ENCODE peak calls at places on chromosome 1, in eight cellular contexts. E, P, L, B, Z, O, A and K are unnamed samples.

GRCh38 chr1:197553281-197553680 is 222.0 kb downstream of the DENND1B start:
- DNase-seq in E (no peak), P (no peak), L (no peak), B (no peak), Z (no peak), O (no peak), A (no peak), K (no peak)

GRCh38 chr1:96370752-96371151 is 350.8 kb upstream of the PTBP2 start:
- DNase-seq in E (peak), P (no peak), L (peak), B (no peak), Z (no peak), O (no peak), A (no peak), K (peak)

GRCh38 chr1:189141056-189141455 is 1336.6 kb downstream of the BRINP3 start:
- DNase-seq in E (no peak), P (no peak), L (no peak), B (no peak), Z (no peak), O (no peak), A (no peak), K (no peak)

GRCh38 chr1:110605901-110606783 is at the start of gene KCNA2:
- DNase-seq in E (peak), P (no peak), L (peak), B (no peak), Z (no peak), O (no peak), A (no peak), K (no peak)

GRCh38 chr1:14625587-14626447 is 27.3 kb downstream of the KAZN start:
- DNase-seq in E (no peak), P (no peak), L (no peak), B (no peak), Z (no peak), O (no peak), A (no peak), K (no peak)

GRCh38 chr1:115837762-115838421 is 3.0 kb downstream of the NHLH2 start:
- DNase-seq in E (peak), P (no peak), L (no peak), B (no peak), Z (peak), O (no peak), A (no peak), K (no peak)

GRCh38 chr1:116352349-116352813 is 20.7 kb upstream of the ATP1A1 start:
- DNase-seq in E (no peak), P (peak), L (peak), B (no peak), Z (no peak), O (no peak), A (no peak), K (no peak)

GRCh38 chr1:39110882-39111281 is 84.7 kb downstream of the NDUFS5 start:
- DNase-seq in E (no peak), P (no peak), L (peak), B (no peak), Z (no peak), O (no peak), A (no peak), K (peak)

GRCh38 chr1:209766051-209766450 is 10.2 kb downstream of the TRAF3IP3 start:
- DNase-seq in E (no peak), P (no peak), L (no peak), B (no peak), Z (no peak), O (no peak), A (no peak), K (no peak)

GRCh38 chr1:40987439-40988276 is 8.2 kb downstream of the CTPS1 start:
- DNase-seq in E (no peak), P (no peak), L (no peak), B (no peak), Z (no peak), O (no peak), A (no peak), K (no peak)

GRCh38 chr1:227786673-227787512 is 28.6 kb upstream of the PRSS38 start:
- DNase-seq in E (no peak), P (no peak), L (no peak), B (no peak), Z (peak), O (no peak), A (peak), K (no peak)

GRCh38 chr1:30188999-30189398 is 534.4 kb downstream of the MATN1 start:
- DNase-seq in E (no peak), P (no peak), L (no peak), B (no peak), Z (no peak), O (no peak), A (no peak), K (no peak)

GRCh38 chr1:39525366-39526165 is 34.1 kb downstream of the BMP8A start:
- DNase-seq in E (no peak), P (no peak), L (no peak), B (no peak), Z (no peak), O (no peak), A (no peak), K (no peak)

GRCh38 chr1:17646444-17647287 is 107.2 kb downstream of the ARHGEF10L start:
- DNase-seq in E (no peak), P (no peak), L (no peak), B (no peak), Z (no peak), O (no peak), A (no peak), K (no peak)
- H3K4me3 ChIP-seq in E (no peak), P (no peak), L (no peak), B (no peak), Z (no peak), O (no peak), A (no peak), K (no peak)

DNA sequence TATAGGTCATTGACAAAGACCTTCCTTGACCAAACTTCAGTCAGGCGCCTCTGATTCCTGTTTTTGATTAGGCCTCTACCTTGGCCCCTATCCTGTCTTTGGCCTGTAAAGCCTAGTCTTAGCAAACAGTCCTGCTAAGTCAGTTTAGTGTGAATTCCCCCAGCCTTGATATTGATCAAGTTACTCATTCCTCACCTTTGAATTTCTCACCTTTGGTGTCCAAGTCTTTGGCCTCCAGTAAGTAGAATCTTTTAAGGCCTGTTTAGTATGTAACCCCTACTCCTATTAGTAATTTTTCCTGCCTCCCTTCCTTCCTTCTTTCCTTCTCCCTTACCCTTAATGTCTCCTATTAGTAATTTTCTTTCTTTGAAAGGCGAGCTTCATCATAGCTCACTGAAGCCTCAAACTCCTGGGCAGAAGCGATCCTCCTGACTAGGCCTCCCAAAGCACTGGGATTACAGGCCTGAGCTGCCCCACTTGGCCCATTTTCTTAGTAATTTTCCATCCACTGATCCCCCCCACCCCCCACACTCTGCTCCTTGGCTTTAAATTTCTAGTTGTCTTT is 13.0 kb upstream of the ZNF692 start:
- DNase-seq in E (peak), P (no peak), L (no peak), B (no peak), Z (no peak), O (no peak), A (no peak), K (no peak)
- H3K4me3 ChIP-seq in E (peak), P (no peak), L (no peak), B (no peak), Z (no peak), O (no peak), A (no peak), K (peak)

GRCh38 chr1:235642021-235642942 is 7.3 kb downstream of the GNG4 start:
- DNase-seq in E (no peak), P (peak), L (peak), B (peak), Z (peak), O (peak), A (peak), K (no peak)
- H3K4me3 ChIP-seq in E (no peak), P (peak), L (no peak), B (peak), Z (no peak), O (peak), A (peak), K (no peak)

GRCh38 chr1:158094571-158094970 is 86.1 kb upstream of the CD1D start:
- DNase-seq in E (no peak), P (no peak), L (no peak), B (no peak), Z (no peak), O (no peak), A (no peak), K (no peak)

GRCh38 chr1:158100498-158100897 is 80.2 kb upstream of the CD1D start:
- DNase-seq in E (no peak), P (no peak), L (no peak), B (no peak), Z (no peak), O (no peak), A (no peak), K (no peak)

GRCh38 chr1:158095737-158096335 is 84.9 kb upstream of the CD1D start:
- DNase-seq in E (peak), P (peak), L (peak), B (peak), Z (no peak), O (no peak), A (no peak), K (no peak)

GRCh38 chr1:158101455-158101854 is 79.2 kb upstream of the CD1D start:
- DNase-seq in E (no peak), P (no peak), L (no peak), B (no peak), Z (no peak), O (no peak), A (no peak), K (no peak)

DNA sequence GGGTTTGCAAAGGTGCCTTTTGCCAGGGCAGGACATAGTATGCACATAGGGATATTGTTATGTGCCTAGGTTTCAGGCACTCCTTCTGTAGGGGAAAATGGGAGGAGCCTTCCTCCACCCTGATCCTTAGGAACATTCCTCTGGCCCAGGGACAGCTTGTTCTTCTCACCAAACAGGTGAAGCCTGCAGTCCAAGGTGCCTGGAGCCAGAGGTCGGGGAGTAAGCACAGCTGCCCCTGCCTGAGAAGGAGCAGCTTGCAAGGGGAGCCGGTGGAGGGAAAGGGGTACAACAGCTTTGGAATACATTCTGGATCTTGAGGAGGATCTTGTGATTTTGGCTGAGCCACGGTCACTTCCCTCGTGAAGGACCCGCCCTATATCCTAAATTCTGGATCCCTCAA is 82.4 kb upstream of the CD1D start:
- DNase-seq in E (no peak), P (no peak), L (no peak), B (no peak), Z (no peak), O (no peak), A (no peak), K (no peak)
- H3K4me3 ChIP-seq in E (no peak), P (no peak), L (no peak), B (no peak), Z (no peak), O (no peak), A (no peak), K (no peak)

GRCh38 chr1:244011796-244012195 is 39.3 kb upstream of the ZBTB18 start:
- DNase-seq in E (no peak), P (no peak), L (no peak), B (no peak), Z (no peak), O (no peak), A (no peak), K (no peak)
- H3K4me3 ChIP-seq in E (no peak), P (no peak), L (no peak), B (no peak), Z (no peak), O (no peak), A (no peak), K (no peak)

GRCh38 chr1:234398849-234399381 is 25.7 kb downstream of the COA6 start:
- DNase-seq in E (no peak), P (no peak), L (peak), B (no peak), Z (no peak), O (no peak), A (no peak), K (no peak)
- H3K4me3 ChIP-seq in E (no peak), P (peak), L (no peak), B (peak), Z (no peak), O (no peak), A (peak), K (no peak)